ENCODE peak calls at places on chromosomes 6 and 20, in six cellular contexts. S is cardiac muscle cell, A is GM23338, W is SK-N-SH, O is nephron progenitor cell, Q is progenitor cell of endocrine pancreas. B is an unnamed sample.

GRCh38 chr6:73610444-73611275 is 43.1 kb downstream of the SLC17A5 start:
- DNase-seq in S (peak), A (peak), W (peak), O (no peak), Q (no peak), B (no peak)

GRCh38 chr20:10565191-10565921 is 108.4 kb downstream of the JAG1 start:
- DNase-seq in S (peak), A (no peak), W (no peak), O (no peak), Q (no peak), B (no peak)

GRCh38 chr20:2602046-2602735 is 50.2 kb upstream of the NOP56 start:
- DNase-seq in S (no peak), A (no peak), W (no peak), O (no peak), Q (no peak), B (no peak)

GRCh38 chr6:26520088-26520839 is 17.9 kb upstream of the HMGN4 start:
- DNase-seq in S (no peak), A (no peak), W (no peak), O (peak), Q (peak), B (no peak)

GRCh38 chr20:45306431-45306982 is at the start of gene RBPJL:
- DNase-seq in S (peak), A (peak), W (peak), O (peak), Q (peak), B (peak)

GRCh38 chr6:117270121-117270959 is 5.0 kb downstream of the VGLL2 start:
- DNase-seq in S (peak), A (peak), W (peak), O (peak), Q (no peak), B (peak)

GRCh38 chr6:147711511-147711910 is 203.0 kb downstream of the SAMD5 start:
- DNase-seq in S (no peak), A (no peak), W (no peak), O (no peak), Q (no peak), B (no peak)

GRCh38 chr20:39016496-39016895 is 54.4 kb downstream of the DHX35 start:
- DNase-seq in S (no peak), A (no peak), W (no peak), O (no peak), Q (no peak), B (no peak)

GRCh38 chr20:7856756-7857155 is 83.5 kb downstream of the HAO1 start:
- DNase-seq in S (peak), A (no peak), W (no peak), O (no peak), Q (no peak), B (no peak)

GRCh38 chr6:38262041-38262440 is 377.7 kb downstream of the BTBD9 start:
- DNase-seq in S (peak), A (peak), W (no peak), O (no peak), Q (no peak), B (no peak)

GRCh38 chr6:117265425-117266266 is at the start of gene VGLL2:
- DNase-seq in S (peak), A (peak), W (peak), O (peak), Q (peak), B (peak)

GRCh38 chr20:60851826-60852704 is 400.0 kb upstream of the CDH4 start:
- DNase-seq in S (no peak), A (peak), W (peak), O (peak), Q (peak), B (peak)

GRCh38 chr6:5871296-5871695 is 135.4 kb downstream of the NRN1 start:
- DNase-seq in S (no peak), A (no peak), W (no peak), O (no peak), Q (no peak), B (no peak)

GRCh38 chr6:31676904-31677303 is 4.0 kb downstream of the LY6G5C start:
- DNase-seq in S (no peak), A (no peak), W (no peak), O (no peak), Q (no peak), B (no peak)

GRCh38 chr20:48404598-48404997 is 423.2 kb downstream of the PREX1 start:
- DNase-seq in S (no peak), A (peak), W (no peak), O (no peak), Q (no peak), B (no peak)

GRCh38 chr6:129679758-129680157 is 30.2 kb downstream of the ARHGAP18 start:
- DNase-seq in S (peak), A (no peak), W (no peak), O (no peak), Q (no peak), B (no peak)

GRCh38 chr6:110853754-110854477 is 20.7 kb upstream of the AMD1 start:
- DNase-seq in S (no peak), A (no peak), W (no peak), O (no peak), Q (no peak), B (no peak)

GRCh38 chr6:84428300-84428907 is 201.0 kb upstream of the CEP162 start:
- DNase-seq in S (peak), A (peak), W (peak), O (peak), Q (peak), B (peak)

GRCh38 chr20:40754372-40754943 is 65.4 kb upstream of the MAFB start:
- DNase-seq in S (peak), A (no peak), W (peak), O (peak), Q (no peak), B (no peak)

GRCh38 chr6:40358473-40359460 is 228.4 kb downstream of the LRFN2 start:
- DNase-seq in S (no peak), A (peak), W (no peak), O (no peak), Q (no peak), B (no peak)

GRCh38 chr6:1024587-1024986 is 287.3 kb upstream of the FOXQ1 start:
- DNase-seq in S (no peak), A (no peak), W (no peak), O (no peak), Q (no peak), B (no peak)

GRCh38 chr6:165588515-165588914 is 74.5 kb downstream of the PDE10A start:
- DNase-seq in S (no peak), A (no peak), W (no peak), O (no peak), Q (no peak), B (no peak)

GRCh38 chr6:119322715-119323350 is 26.7 kb downstream of the MAN1A1 start:
- DNase-seq in S (no peak), A (no peak), W (no peak), O (no peak), Q (no peak), B (no peak)

GRCh38 chr6:165232277-165232654 is 77.1 kb downstream of the C6orf118 start:
- DNase-seq in S (no peak), A (no peak), W (no peak), O (no peak), Q (no peak), B (no peak)

GRCh38 chr6:15763364-15763763 is 100.5 kb upstream of the DTNBP1 start:
- DNase-seq in S (peak), A (no peak), W (no peak), O (no peak), Q (no peak), B (no peak)

GRCh38 chr6:20708367-20709124 is 174.3 kb downstream of the CDKAL1 start:
- DNase-seq in S (peak), A (no peak), W (no peak), O (no peak), Q (no peak), B (no peak)

GRCh38 chr6:100880149-100880900 is 804 bp downstream of the ASCC3 start:
- DNase-seq in S (peak), A (no peak), W (peak), O (no peak), Q (no peak), B (no peak)

GRCh38 chr6:900716-901605 is 208.0 kb upstream of the EXOC2 start:
- DNase-seq in S (no peak), A (no peak), W (no peak), O (no peak), Q (no peak), B (no peak)

GRCh38 chr20:5730131-5730530 is 20.1 kb upstream of the SHLD1 start:
- DNase-seq in S (no peak), A (no peak), W (no peak), O (no peak), Q (no peak), B (no peak)

GRCh38 chr20:6559791-6560190 is 207.7 kb upstream of the BMP2 start:
- DNase-seq in S (no peak), A (no peak), W (no peak), O (no peak), Q (no peak), B (no peak)

GRCh38 chr20:17796096-17796563 is 96.4 kb downstream of the BANF2 start:
- DNase-seq in S (peak), A (no peak), W (no peak), O (no peak), Q (no peak), B (no peak)

GRCh38 chr20:4099905-4100675 is 84.7 kb upstream of the RNF24 start:
- DNase-seq in S (no peak), A (no peak), W (no peak), O (no peak), Q (no peak), B (no peak)

GRCh38 chr6:53466257-53466656 is 78.6 kb downstream of the GCLC start:
- DNase-seq in S (peak), A (no peak), W (no peak), O (no peak), Q (no peak), B (no peak)

GRCh38 chr6:159899994-159900745 is 9.4 kb downstream of the MAS1 start:
- DNase-seq in S (peak), A (no peak), W (no peak), O (no peak), Q (no peak), B (no peak)

GRCh38 chr20:20465259-20465658 is 97.4 kb downstream of the INSM1 start:
- DNase-seq in S (peak), A (peak), W (no peak), O (no peak), Q (no peak), B (peak)
- TF ChIP-seq CTCF in S (peak), A (peak), W (peak), O (peak), Q (peak), B (peak)

DNA sequence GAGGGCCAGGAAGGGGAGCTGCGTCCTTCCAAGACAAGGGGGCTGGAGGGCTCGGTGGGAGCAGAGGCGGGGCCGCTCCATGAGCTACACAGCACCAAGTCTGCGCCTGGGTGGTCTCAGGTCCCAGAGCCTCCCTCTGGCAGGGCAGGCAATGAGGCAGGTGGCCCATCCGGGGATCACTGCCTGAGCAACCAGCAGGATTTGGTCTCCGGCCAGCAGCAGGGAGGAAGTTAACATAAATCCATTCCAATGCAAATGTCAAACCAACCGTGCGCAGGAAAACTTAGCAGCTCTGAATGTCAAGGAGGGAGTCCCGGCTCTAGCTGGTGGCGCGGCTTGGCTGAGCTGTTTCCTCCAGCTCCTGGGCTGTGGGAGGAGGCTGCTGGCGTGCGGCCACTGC is 32.9 kb upstream of the CHRNA4 start:
- DNase-seq in S (peak), A (peak), W (no peak), O (peak), Q (no peak), B (no peak)
- TF ChIP-seq CTCF in S (no peak), A (no peak), W (no peak), O (no peak), Q (no peak), B (no peak)

GRCh38 chr6:121682666-121683065 is 247.2 kb downstream of the GJA1 start:
- DNase-seq in S (no peak), A (no peak), W (no peak), O (no peak), Q (no peak), B (no peak)

GRCh38 chr6:121678245-121678644 is 242.8 kb downstream of the GJA1 start:
- DNase-seq in S (no peak), A (no peak), W (no peak), O (no peak), Q (no peak), B (no peak)

GRCh38 chr6:121677551-121677950 is 242.1 kb downstream of the GJA1 start:
- DNase-seq in S (no peak), A (no peak), W (no peak), O (no peak), Q (no peak), B (no peak)

DNA sequence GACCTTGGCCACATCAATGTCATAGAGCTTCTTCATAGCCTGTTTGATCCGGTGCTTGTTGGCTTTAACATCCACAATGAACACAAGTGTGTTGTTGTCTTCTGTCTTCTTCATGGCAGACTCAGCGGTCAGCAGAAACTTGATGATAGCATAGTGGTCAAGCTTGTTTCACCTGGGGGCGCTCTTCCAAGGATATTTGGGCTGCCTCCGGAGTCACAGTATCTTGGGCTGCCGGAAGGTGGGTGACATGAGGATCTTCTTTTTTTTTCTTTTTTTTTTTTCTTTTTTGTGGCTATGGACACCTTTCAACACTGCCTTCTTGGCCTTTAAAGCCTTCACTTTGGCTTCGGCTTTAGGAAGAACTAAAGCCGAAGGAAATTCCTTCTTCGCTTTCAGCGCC is 244.6 kb downstream of the GJA1 start:
- DNase-seq in S (no peak), A (peak), W (no peak), O (no peak), Q (no peak), B (no peak)
- TF ChIP-seq CTCF in S (peak), A (peak), W (no peak), O (no peak), Q (no peak), B (no peak)

GRCh38 chr6:85660181-85660611 is 17.5 kb upstream of the SYNCRIP start:
- DNase-seq in S (peak), A (no peak), W (peak), O (no peak), Q (no peak), B (no peak)
- TF ChIP-seq CTCF in S (no peak), A (no peak), W (peak), O (no peak), Q (no peak), B (no peak)

GRCh38 chr6:89430563-89430962 is 2.4 kb upstream of the ANKRD6 start:
- DNase-seq in S (peak), A (peak), W (no peak), O (peak), Q (no peak), B (no peak)

GRCh38 chr6:89434954-89435353 is 2.0 kb downstream of the ANKRD6 start:
- DNase-seq in S (no peak), A (no peak), W (no peak), O (no peak), Q (no peak), B (no peak)

GRCh38 chr6:89436226-89436625 is 3.3 kb downstream of the ANKRD6 start:
- DNase-seq in S (peak), A (no peak), W (no peak), O (no peak), Q (no peak), B (no peak)

GRCh38 chr6:89433637-89434499 is 916 bp downstream of the ANKRD6 start:
- DNase-seq in S (peak), A (peak), W (no peak), O (peak), Q (peak), B (peak)

DNA sequence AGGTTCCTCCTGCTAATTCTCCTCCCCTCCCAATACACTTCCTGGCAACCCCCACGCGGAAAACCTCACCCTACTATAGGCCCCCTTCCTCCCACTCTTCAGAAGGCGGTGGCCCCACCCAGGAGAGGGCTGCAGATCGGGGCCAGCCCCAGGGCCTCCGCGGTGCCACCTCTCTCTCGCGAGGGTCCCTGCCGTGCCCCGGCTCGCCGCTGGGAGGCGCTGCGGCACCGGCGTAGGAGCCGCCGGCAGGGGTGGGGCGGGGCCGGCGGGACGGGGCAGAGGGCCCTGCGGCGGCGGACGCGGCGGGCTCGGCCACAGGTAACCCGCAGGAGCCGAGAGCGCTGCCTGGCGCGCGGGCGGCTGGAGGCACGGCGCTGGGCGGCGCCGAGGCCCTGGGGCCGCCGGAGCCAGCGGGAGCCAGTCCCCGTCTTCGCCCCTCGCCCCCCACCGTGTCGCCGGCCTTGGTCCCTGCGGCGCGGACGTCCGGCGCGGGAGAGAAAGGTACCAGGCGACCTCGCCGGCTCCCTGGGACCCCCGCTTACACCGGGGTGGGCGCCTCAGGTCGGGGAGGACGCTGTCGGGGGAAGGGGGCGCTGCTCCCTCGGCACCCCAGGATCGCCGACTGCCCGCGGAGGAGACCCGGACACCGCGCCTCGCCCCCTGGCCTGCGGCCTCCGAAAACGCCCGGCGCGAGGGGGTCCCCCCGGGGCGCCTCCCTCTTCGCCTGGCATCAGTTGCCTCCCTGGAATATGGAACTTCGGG is at the start of gene ANKRD6:
- DNase-seq in S (peak), A (peak), W (peak), O (peak), Q (peak), B (peak)
- TF ChIP-seq CTCF in S (peak), A (peak), W (peak), O (peak), Q (peak), B (peak)

GRCh38 chr6:135087403-135087802 is 32.8 kb upstream of the HBS1L start:
- DNase-seq in S (no peak), A (peak), W (no peak), O (no peak), Q (no peak), B (peak)
- TF ChIP-seq CTCF in S (peak), A (peak), W (no peak), O (no peak), Q (no peak), B (no peak)

GRCh38 chr20:325889-326644 is 715 bp downstream of the SOX12 start:
- DNase-seq in S (peak), A (peak), W (peak), O (peak), Q (peak), B (peak)
- TF ChIP-seq CTCF in S (no peak), A (no peak), W (no peak), O (no peak), Q (no peak), B (no peak)

GRCh38 chr20:58449703-58450138 is 60.7 kb downstream of the VAPB start:
- DNase-seq in S (no peak), A (no peak), W (peak), O (no peak), Q (no peak), B (no peak)
- TF ChIP-seq CTCF in S (no peak), A (no peak), W (no peak), O (no peak), Q (no peak), B (no peak)